ENCODE peak calls at places on chromosomes 11 and 22, in five cellular contexts. Y is H1, R is astrocyte of the cerebellum, J is GM13976, I is hepatocyte. H is an unnamed sample.

GRCh38 chr11:70559516-70559915 is 161.2 kb downstream of the CTTN start:
- DNase-seq in J (no peak), I (no peak), R (no peak), Y (no peak), H (no peak)

GRCh38 chr11:4140067-4140636 is 45.6 kb downstream of the RRM1 start:
- DNase-seq in R (no peak), J (no peak), Y (no peak), I (no peak), H (no peak)

GRCh38 chr11:107562647-107563208 is 2.8 kb downstream of the ALKBH8 start:
- DNase-seq in Y (no peak), I (no peak), R (peak), J (no peak), H (no peak)

GRCh38 chr11:102494216-102494615 is 36.3 kb downstream of the MMP7 start:
- DNase-seq in I (peak), Y (no peak), R (peak), J (no peak), H (no peak)

GRCh38 chr11:132080121-132080520 is 709.7 kb downstream of the NTM start:
- DNase-seq in Y (no peak), R (no peak), J (no peak), I (no peak), H (no peak)

GRCh38 chr11:61372659-61373058 is 10.5 kb downstream of the TMEM138 start:
- DNase-seq in J (no peak), R (no peak), I (no peak), Y (no peak), H (no peak)

GRCh38 chr11:106457727-106458126 is 380.3 kb downstream of the AASDHPPT start:
- DNase-seq in R (no peak), J (no peak), Y (no peak), I (no peak), H (no peak)

GRCh38 chr22:34845391-34845790 is 220.6 kb upstream of the ISX start:
- DNase-seq in J (no peak), R (no peak), Y (no peak), I (no peak), H (no peak)

GRCh38 chr22:36073476-36073875 is 44.9 kb upstream of the RBFOX2 start:
- DNase-seq in R (no peak), J (no peak), Y (no peak), I (no peak), H (no peak)

GRCh38 chr11:115201121-115201792 is 303.0 kb downstream of the CADM1 start:
- DNase-seq in R (peak), I (no peak), J (no peak), Y (no peak), H (no peak)

GRCh38 chr22:36366291-36366708 is 21.5 kb downstream of the MYH9 start:
- DNase-seq in R (no peak), Y (no peak), I (peak), J (no peak), H (no peak)

GRCh38 chr11:118364956-118365615 is 5.7 kb downstream of the UBE4A start:
- DNase-seq in Y (no peak), R (no peak), J (no peak), I (no peak), H (no peak)

GRCh38 chr11:66343176-66343575 is 1.7 kb downstream of the BRMS1 start:
- DNase-seq in R (no peak), Y (no peak), I (no peak), J (no peak), H (no peak)

GRCh38 chr11:63851354-63851753 is 12.4 kb downstream of the MARK2 start:
- DNase-seq in R (no peak), Y (no peak), I (no peak), J (no peak), H (no peak)

GRCh38 chr22:31289335-31289734 is 3.0 kb downstream of the PIK3IP1 start:
- DNase-seq in R (no peak), Y (no peak), I (no peak), J (no peak), H (no peak)

GRCh38 chr22:17218341-17218740 is 894 bp downstream of the ADA2 start:
- DNase-seq in Y (no peak), R (no peak), J (no peak), I (no peak), H (no peak)

GRCh38 chr22:36279219-36279666 is 26.3 kb downstream of the APOL1 start:
- DNase-seq in R (no peak), Y (no peak), J (no peak), I (no peak), H (no peak)

GRCh38 chr11:76574879-76575278 is 95.7 kb downstream of the LRRC32 start:
- DNase-seq in Y (no peak), I (no peak), R (no peak), J (no peak), H (no peak)

GRCh38 chr22:46070215-46070721 is 80.1 kb upstream of the PPARA start:
- DNase-seq in Y (peak), R (no peak), I (peak), J (no peak), H (no peak)

GRCh38 chr22:36336246-36337182 is 51.3 kb downstream of the MYH9 start:
- DNase-seq in I (no peak), R (no peak), J (no peak), Y (no peak), H (no peak)

GRCh38 chr11:122170815-122171475 is 54.9 kb upstream of the BLID start:
- DNase-seq in I (no peak), Y (no peak), J (no peak), R (no peak), H (no peak)

GRCh38 chr11:66292543-66293332 is 1.0 kb downstream of the TMEM151A start:
- DNase-seq in R (no peak), Y (peak), J (no peak), I (no peak), H (no peak)

GRCh38 chr11:114479331-114479730 is 40.1 kb downstream of the REXO2 start:
- DNase-seq in Y (no peak), R (no peak), I (no peak), J (no peak), H (no peak)

GRCh38 chr11:65884716-65885092 is 3.6 kb downstream of the FIBP start:
- DNase-seq in Y (peak), J (peak), R (no peak), I (peak), H (peak)

GRCh38 chr11:12801976-12802375 is 127.8 kb downstream of the TEAD1 start:
- DNase-seq in Y (no peak), R (no peak), I (no peak), J (no peak), H (no peak)

GRCh38 chr11:134460881-134461280 is 48.8 kb upstream of the B3GAT1 start:
- DNase-seq in J (no peak), I (no peak), Y (no peak), R (no peak), H (no peak)

GRCh38 chr22:42277988-42278776 is 7.7 kb upstream of the TCF20 start:
- DNase-seq in I (peak), J (peak), Y (no peak), R (no peak), H (no peak)

GRCh38 chr22:23101524-23101923 is 31.2 kb downstream of the GNAZ start:
- DNase-seq in Y (no peak), J (no peak), I (no peak), R (no peak), H (no peak)

GRCh38 chr22:44127353-44127752 is 53.4 kb upstream of the PARVG start:
- DNase-seq in I (no peak), R (no peak), Y (no peak), J (no peak), H (no peak)

GRCh38 chr11:9774591-9775392 is 110.9 kb downstream of the SWAP70 start:
- DNase-seq in Y (no peak), I (no peak), R (peak), J (no peak), H (no peak)

GRCh38 chr22:22520020-22520656 is at the start of gene ZNF280A:
- DNase-seq in R (no peak), I (peak), Y (no peak), J (no peak), H (no peak)

DNA sequence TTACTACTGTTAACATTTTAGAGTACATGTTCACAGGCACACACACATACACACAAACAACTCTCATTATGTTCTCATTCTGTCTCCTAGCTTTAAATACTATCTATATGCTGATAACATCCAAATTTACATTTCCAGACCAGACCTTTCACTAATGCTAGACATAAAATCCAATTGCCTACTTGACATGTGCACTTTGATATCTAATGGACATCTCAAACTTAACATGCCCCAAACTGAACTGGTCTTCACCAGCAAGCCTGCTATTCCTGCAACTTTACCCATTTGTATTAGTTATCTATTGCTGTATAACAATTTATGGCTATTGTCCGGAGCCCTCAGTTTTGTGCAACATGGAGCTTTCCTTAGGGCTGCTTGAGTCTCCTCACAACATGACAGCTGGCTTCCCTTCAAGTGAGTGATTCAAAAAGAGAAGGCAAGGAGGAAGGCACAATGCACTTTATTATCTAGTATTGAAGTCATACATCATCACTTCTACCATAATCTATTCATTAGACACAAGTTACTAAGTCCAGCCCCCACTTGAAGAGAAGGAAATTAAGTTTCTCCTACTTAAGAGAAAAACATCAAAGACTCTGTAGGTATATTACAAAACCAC is 3.0 kb downstream of the SLC36A4 start:
- DNase-seq in I (no peak), R (no peak), J (no peak), Y (no peak), H (no peak)
- TF ChIP-seq CTCF in I (no peak), R (no peak), J (no peak), Y (no peak), H (no peak)

DNA sequence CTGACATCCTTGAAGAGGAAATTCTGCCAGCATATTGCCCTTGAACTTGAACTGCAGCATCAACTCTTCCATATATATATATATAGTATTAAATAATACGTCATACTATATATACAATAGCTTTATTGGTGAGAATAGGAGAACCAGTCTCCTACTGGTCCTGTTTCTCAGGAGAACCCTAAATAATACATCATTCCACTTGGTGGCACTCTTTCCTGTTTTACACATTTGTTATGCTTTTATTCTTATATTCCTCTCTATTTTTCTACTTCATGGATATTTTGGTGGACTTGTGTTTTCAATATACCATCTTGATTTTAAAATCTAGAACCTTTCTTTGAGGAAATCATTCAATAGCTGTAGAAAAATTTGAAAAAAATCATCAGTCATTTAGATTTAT is 193.3 kb downstream of the TRPC6 start:
- DNase-seq in R (no peak), J (no peak), Y (no peak), I (no peak), H (no peak)
- TF ChIP-seq CTCF in R (peak), J (no peak), Y (no peak), I (peak), H (peak)

DNA sequence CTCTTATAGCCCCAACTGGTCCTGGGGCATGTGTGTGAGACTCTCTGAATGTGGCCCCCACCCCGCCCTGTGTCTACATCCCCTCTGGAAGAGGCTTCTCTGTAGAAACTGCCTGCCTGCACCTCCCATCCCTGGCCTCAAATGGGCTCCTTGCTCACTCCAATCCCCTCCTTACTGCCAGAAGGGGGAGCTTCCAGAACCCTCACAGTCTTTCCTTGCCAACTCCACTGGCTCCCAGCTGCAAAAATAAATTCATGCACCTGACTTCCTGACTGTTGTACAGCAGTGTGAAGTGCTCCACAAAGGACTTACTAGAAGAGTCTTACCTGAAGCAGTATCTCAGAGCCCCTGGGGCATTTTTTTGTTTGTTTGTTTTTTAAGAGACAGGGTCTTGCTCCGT is 15.2 kb upstream of the SERPIND1 start:
- DNase-seq in R (no peak), Y (no peak), J (no peak), I (no peak), H (no peak)
- TF ChIP-seq CTCF in R (no peak), Y (peak), J (no peak), I (no peak), H (no peak)

GRCh38 chr22:40310081-40310770 is 36.1 kb upstream of the ADSL start:
- DNase-seq in R (peak), I (peak), Y (no peak), J (no peak), H (no peak)

GRCh38 chr22:40312050-40312449 is 34.2 kb upstream of the ADSL start:
- DNase-seq in J (no peak), I (no peak), R (no peak), Y (no peak), H (no peak)

GRCh38 chr22:40313007-40313406 is 33.3 kb upstream of the ADSL start:
- DNase-seq in J (no peak), R (no peak), Y (no peak), I (no peak), H (no peak)

GRCh38 chr22:40308999-40309578 is 37.2 kb upstream of the ADSL start:
- DNase-seq in J (no peak), R (no peak), Y (no peak), I (no peak), H (no peak)

GRCh38 chr22:40310771-40311120 is 35.6 kb upstream of the ADSL start:
- DNase-seq in I (no peak), J (no peak), R (no peak), Y (no peak), H (no peak)
- TF ChIP-seq CTCF in I (no peak), J (no peak), R (no peak), Y (no peak), H (no peak)

DNA sequence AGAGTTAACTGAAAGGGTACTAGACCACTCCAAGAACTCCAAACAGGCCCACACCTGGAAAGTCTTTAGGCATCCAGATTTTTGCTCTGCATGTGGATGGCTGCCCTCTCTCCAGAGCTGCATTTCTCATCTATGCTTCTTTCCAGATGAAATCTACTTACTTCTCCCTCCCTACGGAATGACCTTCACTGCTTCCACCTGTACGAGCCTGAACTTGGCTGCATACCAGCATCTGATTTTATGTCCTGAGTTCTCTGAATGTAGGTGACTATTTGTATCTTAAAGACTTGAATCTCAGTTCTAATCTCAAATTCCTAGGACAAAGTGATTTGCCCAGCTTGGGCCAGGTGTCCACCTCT is 13.3 kb downstream of the CELF1 start:
- DNase-seq in Y (no peak), I (no peak), J (no peak), R (no peak), H (no peak)
- TF ChIP-seq CTCF in Y (no peak), I (no peak), J (no peak), R (no peak), H (no peak)

GRCh38 chr11:32297629-32298028 is 137.7 kb downstream of the WT1 start:
- DNase-seq in Y (no peak), R (peak), I (peak), J (peak), H (no peak)
- TF ChIP-seq CTCF in Y (no peak), R (peak), I (peak), J (no peak), H (peak)

GRCh38 chr11:94602430-94603372 is 35.5 kb downstream of the PIWIL4 start:
- DNase-seq in Y (no peak), R (no peak), I (peak), J (peak), H (no peak)
- TF ChIP-seq CTCF in Y (no peak), R (no peak), I (no peak), J (peak), H (no peak)

GRCh38 chr11:88886796-88887195 is 179.0 kb downstream of the GRM5 start:
- DNase-seq in I (peak), J (peak), R (no peak), Y (peak), H (no peak)
- TF ChIP-seq CTCF in I (peak), J (peak), R (peak), Y (peak), H (peak)

GRCh38 chr11:559020-559620 is 1.4 kb downstream of the LMNTD2 start:
- DNase-seq in R (no peak), I (no peak), Y (no peak), J (no peak), H (no peak)

GRCh38 chr11:562046-562645 is 1.4 kb downstream of the RASSF7 start:
- DNase-seq in J (no peak), Y (no peak), I (no peak), R (no peak), H (no peak)

GRCh38 chr11:559712-560304 is 730 bp downstream of the LMNTD2 start:
- DNase-seq in Y (peak), R (no peak), I (no peak), J (no peak), H (no peak)

GRCh38 chr11:561148-562003 is 606 bp downstream of the RASSF7 start:
- DNase-seq in R (no peak), Y (peak), I (peak), J (no peak), H (peak)

GRCh38 chr11:560305-561147 is at the start of the genes LMNTD2 and RASSF7:
- DNase-seq in R (peak), I (peak), J (peak), Y (peak), H (peak)
- TF ChIP-seq CTCF in R (no peak), I (no peak), J (no peak), Y (no peak), H (no peak)